ENCODE peak calls at places on chromosomes 3 and 15, in nine cellular contexts. W is neural progenitor cell, Q is hepatocyte, C is endothelial cell of umbilical vein, H is mesenchymal stem cell, Y is neuronal stem cell, A is IMR-90, V is K562, B is HepG2. I is an unnamed sample.

GRCh38 chr3:195461518-195462307 is 18.9 kb upstream of the ACAP2 start:
- DNase-seq in W (no peak), Q (no peak), C (no peak), H (no peak), Y (no peak), A (no peak), V (no peak), B (no peak), I (no peak)

GRCh38 chr15:76566276-76566675 is 229.7 kb downstream of the ISL2 start:
- DNase-seq in W (no peak), Q (no peak), C (no peak), H (no peak), Y (no peak), A (peak), V (no peak), B (no peak), I (no peak)

GRCh38 chr3:152960684-152961083 is 125.8 kb downstream of the P2RY1 start:
- DNase-seq in W (no peak), Q (no peak), C (no peak), H (no peak), Y (no peak), A (no peak), V (no peak), B (peak), I (peak)

GRCh38 chr3:58630081-58630709 is 36.4 kb downstream of the FAM3D start:
- DNase-seq in W (peak), Q (peak), C (peak), H (peak), Y (peak), A (peak), V (peak), B (peak), I (peak)

GRCh38 chr3:139588450-139588849 is 48.9 kb upstream of the RBP1 start:
- DNase-seq in W (peak), Q (peak), C (no peak), H (no peak), Y (peak), A (no peak), V (peak), B (peak), I (peak)

GRCh38 chr3:11808231-11808630 is 38.5 kb downstream of the TAMM41 start:
- DNase-seq in W (no peak), Q (peak), C (no peak), H (peak), Y (no peak), A (peak), V (no peak), B (no peak), I (no peak)

GRCh38 chr15:71160976-71161375 is 45.7 kb downstream of the THSD4 start:
- DNase-seq in W (no peak), Q (no peak), C (no peak), H (no peak), Y (no peak), A (no peak), V (no peak), B (no peak), I (peak)

GRCh38 chr15:58293622-58294550 is 137.9 kb upstream of the LIPC start:
- DNase-seq in W (no peak), Q (peak), C (no peak), H (peak), Y (no peak), A (no peak), V (no peak), B (no peak), I (no peak)

GRCh38 chr3:43624619-43625305 is 3.0 kb upstream of the ANO10 start:
- DNase-seq in W (no peak), Q (no peak), C (no peak), H (no peak), Y (no peak), A (no peak), V (no peak), B (peak), I (peak)

GRCh38 chr3:116046350-116046749 is 398.9 kb downstream of the LSAMP start:
- DNase-seq in W (peak), Q (no peak), C (no peak), H (no peak), Y (no peak), A (no peak), V (no peak), B (no peak), I (no peak)

GRCh38 chr3:160540546-160540945 is 24.8 kb downstream of the KPNA4 start:
- DNase-seq in W (no peak), Q (no peak), C (no peak), H (peak), Y (no peak), A (peak), V (no peak), B (no peak), I (no peak)

GRCh38 chr3:31610700-31611275 is 78.1 kb downstream of the STT3B start:
- DNase-seq in W (peak), Q (peak), C (peak), H (peak), Y (no peak), A (peak), V (no peak), B (peak), I (peak)

GRCh38 chr3:194058189-194058571 is 77.8 kb upstream of the HES1 start:
- DNase-seq in W (peak), Q (peak), C (peak), H (peak), Y (peak), A (peak), V (peak), B (peak), I (peak)

GRCh38 chr3:176994876-176995781 is 202.2 kb downstream of the TBL1XR1 start:
- DNase-seq in W (no peak), Q (no peak), C (no peak), H (no peak), Y (no peak), A (no peak), V (no peak), B (no peak), I (no peak)

GRCh38 chr3:112774293-112774926 is 72.3 kb downstream of the CD200R1L start:
- DNase-seq in W (no peak), Q (no peak), C (peak), H (peak), Y (no peak), A (peak), V (no peak), B (no peak), I (peak)

GRCh38 chr15:98111806-98112205 is 151.3 kb downstream of the ARRDC4 start:
- DNase-seq in W (no peak), Q (no peak), C (no peak), H (no peak), Y (no peak), A (no peak), V (no peak), B (no peak), I (no peak)

GRCh38 chr15:90078965-90079364 is 23.3 kb downstream of the IDH2 start:
- DNase-seq in W (no peak), Q (no peak), C (no peak), H (no peak), Y (no peak), A (no peak), V (no peak), B (no peak), I (no peak)

GRCh38 chr3:48129921-48130320 is 58.3 kb downstream of the CDC25A start:
- DNase-seq in W (no peak), Q (no peak), C (no peak), H (peak), Y (no peak), A (peak), V (no peak), B (no peak), I (no peak)

GRCh38 chr3:20225769-20226168 is 39.8 kb upstream of the SGO1 start:
- DNase-seq in W (peak), Q (peak), C (peak), H (peak), Y (peak), A (peak), V (peak), B (peak), I (peak)

GRCh38 chr3:97825101-97825500 is 3.3 kb downstream of the CRYBG3 start:
- DNase-seq in W (no peak), Q (no peak), C (no peak), H (no peak), Y (no peak), A (peak), V (no peak), B (no peak), I (no peak)

GRCh38 chr3:183285828-183286457 is 32.9 kb downstream of the B3GNT5 start:
- DNase-seq in W (no peak), Q (peak), C (peak), H (peak), Y (no peak), A (peak), V (peak), B (peak), I (peak)

GRCh38 chr3:29694331-29694730 is 413.5 kb downstream of the RBMS3 start:
- DNase-seq in W (no peak), Q (no peak), C (no peak), H (no peak), Y (no peak), A (no peak), V (no peak), B (no peak), I (no peak)

GRCh38 chr3:65285956-65286355 is 598.2 kb upstream of the ADAMTS9 start:
- DNase-seq in W (no peak), Q (no peak), C (no peak), H (no peak), Y (no peak), A (no peak), V (no peak), B (no peak), I (no peak)

GRCh38 chr15:41429003-41429890 is 12.4 kb downstream of the RTF1 start:
- DNase-seq in W (no peak), Q (peak), C (no peak), H (peak), Y (no peak), A (peak), V (no peak), B (no peak), I (no peak)

GRCh38 chr3:168154101-168154500 is 58.4 kb upstream of the GOLIM4 start:
- DNase-seq in W (no peak), Q (no peak), C (no peak), H (no peak), Y (no peak), A (no peak), V (no peak), B (no peak), I (no peak)

GRCh38 chr15:48040166-48040817 is 80.5 kb upstream of the SLC24A5 start:
- DNase-seq in W (peak), Q (peak), C (no peak), H (peak), Y (no peak), A (peak), V (no peak), B (no peak), I (peak)

GRCh38 chr15:52258461-52258860 is 37.1 kb downstream of the MYO5C start:
- DNase-seq in W (no peak), Q (no peak), C (no peak), H (no peak), Y (no peak), A (no peak), V (no peak), B (no peak), I (no peak)
- H3K27ac ChIP-seq in W (no peak), Q (no peak), C (no peak), H (no peak), Y (no peak), A (no peak), V (no peak), B (no peak), I (no peak)

GRCh38 chr3:165875644-165876043 is 38.4 kb upstream of the BCHE start:
- DNase-seq in W (no peak), Q (no peak), C (no peak), H (no peak), Y (no peak), A (no peak), V (no peak), B (no peak), I (no peak)

GRCh38 chr3:165874663-165875489 is 37.7 kb upstream of the BCHE start:
- DNase-seq in W (no peak), Q (peak), C (no peak), H (no peak), Y (no peak), A (no peak), V (no peak), B (peak), I (no peak)
- H3K4me3 ChIP-seq in W (no peak), Q (no peak), C (no peak), H (no peak), Y (no peak), A (no peak), V (no peak), B (peak), I (no peak)

GRCh38 chr15:72398648-72399047 is 543 bp downstream of the TMEM202 start:
- DNase-seq in W (no peak), Q (no peak), C (no peak), H (no peak), Y (no peak), A (no peak), V (no peak), B (peak), I (no peak)
- H2AFZ ChIP-seq in W (no peak), Q (no peak), C (no peak), H (no peak), Y (peak), A (no peak), V (no peak), B (peak), I (no peak)

GRCh38 chr15:68682906-68683490 is 104.2 kb downstream of the CORO2B start:
- DNase-seq in W (no peak), Q (no peak), C (no peak), H (no peak), Y (no peak), A (no peak), V (no peak), B (no peak), I (no peak)
- H3K27ac ChIP-seq in W (no peak), Q (no peak), C (no peak), H (no peak), Y (no peak), A (no peak), V (no peak), B (no peak), I (no peak)

GRCh38 chr3:188744166-188744565 is 427.6 kb upstream of the TPRG1 start:
- DNase-seq in W (no peak), Q (no peak), C (no peak), H (no peak), Y (no peak), A (no peak), V (no peak), B (no peak), I (no peak)

GRCh38 chr3:188745031-188745430 is 426.7 kb upstream of the TPRG1 start:
- DNase-seq in W (no peak), Q (no peak), C (no peak), H (no peak), Y (no peak), A (no peak), V (no peak), B (no peak), I (no peak)

GRCh38 chr3:188740030-188740429 is 431.7 kb upstream of the TPRG1 start:
- DNase-seq in W (no peak), Q (no peak), C (no peak), H (no peak), Y (no peak), A (no peak), V (no peak), B (no peak), I (no peak)

GRCh38 chr3:188746291-188746783 is 425.4 kb upstream of the TPRG1 start:
- DNase-seq in W (no peak), Q (peak), C (no peak), H (peak), Y (no peak), A (peak), V (no peak), B (peak), I (no peak)

GRCh38 chr3:188742755-188743549 is 428.8 kb upstream of the TPRG1 start:
- DNase-seq in W (no peak), Q (no peak), C (no peak), H (no peak), Y (no peak), A (no peak), V (no peak), B (no peak), I (no peak)
- H3K4me3 ChIP-seq in W (no peak), Q (no peak), C (no peak), H (no peak), Y (no peak), A (no peak), V (no peak), B (no peak), I (no peak)

I was measured in mammary epithelial cell.